ENCODE peak calls at places on chromosomes 5 and 9, in nine cellular contexts. L is heart left ventricle; X is GM23248; D is retina; G is C1 segment of cervical spinal cord; C is retinal pigment epithelial cell; A is NCI-H524; N is CD4-positive, alpha-beta T cell; J is neural progenitor cell. S is an unnamed sample.

GRCh38 chr5:393846-394275 is 49.1 kb upstream of the EXOC3 start:
- DNase-seq in L (no peak), X (peak), D (no peak), G (no peak), C (no peak), A (no peak), N (no peak), J (peak), S (peak)

GRCh38 chr9:121736147-121736721 is 84.8 kb downstream of the DAB2IP start:
- DNase-seq in L (peak), X (peak), D (peak), G (no peak), C (no peak), A (no peak), N (no peak), J (peak), S (peak)

GRCh38 chr9:97397220-97397619 is 14.7 kb upstream of the TDRD7 start:
- DNase-seq in L (no peak), X (peak), D (no peak), G (no peak), C (no peak), A (no peak), N (no peak), J (no peak), S (no peak)

GRCh38 chr5:55226934-55227737 is at the start of gene MCIDAS:
- DNase-seq in L (no peak), X (peak), D (peak), G (peak), C (no peak), A (peak), N (no peak), J (peak), S (no peak)

GRCh38 chr9:93072383-93072795 is 13.9 kb downstream of the SUSD3 start:
- DNase-seq in L (peak), X (no peak), D (no peak), G (no peak), C (no peak), A (peak), N (peak), J (no peak), S (no peak)

GRCh38 chr9:87006956-87007355 is 59.6 kb upstream of the GAS1 start:
- DNase-seq in L (no peak), X (no peak), D (no peak), G (no peak), C (no peak), A (no peak), N (no peak), J (no peak), S (no peak)

GRCh38 chr5:16934123-16934522 is 2.0 kb downstream of the MYO10 start:
- DNase-seq in L (peak), X (peak), D (peak), G (no peak), C (no peak), A (peak), N (no peak), J (peak), S (no peak)

GRCh38 chr5:27315541-27316282 is 277.3 kb upstream of the CDH9 start:
- DNase-seq in L (no peak), X (peak), D (no peak), G (no peak), C (peak), A (no peak), N (no peak), J (peak), S (no peak)

GRCh38 chr5:10301266-10301665 is 6.4 kb downstream of the CMBL start:
- DNase-seq in L (no peak), X (no peak), D (no peak), G (no peak), C (no peak), A (no peak), N (no peak), J (no peak), S (no peak)

GRCh38 chr9:38700695-38701094 is 19.2 kb downstream of the FAM240B start:
- DNase-seq in L (no peak), X (no peak), D (no peak), G (no peak), C (no peak), A (no peak), N (no peak), J (no peak), S (no peak)

GRCh38 chr5:59276886-59277514 is 616.5 kb downstream of the PDE4D start:
- DNase-seq in L (no peak), X (no peak), D (no peak), G (no peak), C (no peak), A (no peak), N (no peak), J (no peak), S (no peak)

GRCh38 chr9:130766031-130766903 is 68.8 kb upstream of the ABL1 start:
- DNase-seq in L (no peak), X (no peak), D (peak), G (no peak), C (peak), A (no peak), N (no peak), J (no peak), S (peak)

GRCh38 chr5:82613886-82614285 is 335.7 kb upstream of the RPS23 start:
- DNase-seq in L (no peak), X (no peak), D (no peak), G (no peak), C (no peak), A (no peak), N (no peak), J (no peak), S (no peak)

GRCh38 chr5:85823462-85824426 is 794.0 kb upstream of the COX7C start:
- DNase-seq in L (no peak), X (no peak), D (no peak), G (no peak), C (no peak), A (no peak), N (no peak), J (no peak), S (no peak)

GRCh38 chr5:179914032-179914755 is 6.5 kb upstream of the TBC1D9B start:
- DNase-seq in L (no peak), X (peak), D (no peak), G (no peak), C (no peak), A (no peak), N (no peak), J (no peak), S (no peak)

GRCh38 chr9:120289990-120290925 is 289.7 kb downstream of the CDK5RAP2 start:
- DNase-seq in L (no peak), X (peak), D (no peak), G (peak), C (no peak), A (no peak), N (no peak), J (no peak), S (no peak)

GRCh38 chr9:21070171-21070571 is 7.6 kb downstream of the IFNB1 start:
- DNase-seq in L (peak), X (peak), D (no peak), G (peak), C (peak), A (no peak), N (no peak), J (peak), S (no peak)

GRCh38 chr9:112867275-112867991 is 23.2 kb downstream of the SLC46A2 start:
- DNase-seq in L (no peak), X (peak), D (no peak), G (no peak), C (no peak), A (no peak), N (no peak), J (peak), S (no peak)

GRCh38 chr9:95316794-95317118 is 753 bp downstream of the FANCC start:
- DNase-seq in L (peak), X (peak), D (peak), G (no peak), C (no peak), A (peak), N (no peak), J (peak), S (peak)

GRCh38 chr9:94554439-94555331 is at the start of gene PCAT7:
- DNase-seq in L (peak), X (peak), D (peak), G (no peak), C (no peak), A (peak), N (no peak), J (peak), S (no peak)

GRCh38 chr9:16012621-16013020 is 459.8 kb downstream of the CCDC171 start:
- DNase-seq in L (no peak), X (peak), D (no peak), G (no peak), C (no peak), A (no peak), N (no peak), J (no peak), S (no peak)

GRCh38 chr5:178389031-178389729 is 156.6 kb upstream of the PHYKPL start:
- DNase-seq in L (no peak), X (no peak), D (no peak), G (no peak), C (no peak), A (peak), N (no peak), J (no peak), S (peak)